ENCODE peak calls at places on chromosomes 5 and 9, in ten cellular contexts. D is NCI-H1105; U is DMS79; E is aorta; V is germinal center; J is naive thymus-derived CD8-positive, alpha-beta T cell; O is sciatic nerve; G is endothelial cell; T is nephron progenitor cell; R is stimulated activated CD4-positive, alpha-beta T cell treated with anti-CD3 and anti-CD28 coated beads, Interleukin-12 subunit alpha, Interleukin-12 subunit beta, amount 100 ng/mL, for 48 hours. M is an unnamed sample.

GRCh38 chr9:109449036-109449798 is 48.9 kb downstream of the PTPN3 start:
- DNase-seq in T (no peak), D (no peak), E (no peak), R (no peak), J (no peak), O (no peak), U (no peak), G (no peak), V (no peak), M (no peak)

GRCh38 chr5:10564838-10565784 is 1.2 kb downstream of the ANKRD33B start:
- DNase-seq in R (no peak), D (no peak), O (peak), V (no peak), J (no peak), E (no peak), G (peak), U (no peak), T (peak), M (peak)

GRCh38 chr5:152689275-152689711 is 284.2 kb upstream of the NMUR2 start:
- DNase-seq in T (no peak), J (no peak), D (no peak), U (no peak), G (no peak), V (no peak), O (no peak), E (no peak), R (no peak), M (peak)

GRCh38 chr9:25029724-25030123 is 484.0 kb upstream of the IZUMO3 start:
- DNase-seq in D (no peak), E (no peak), R (no peak), J (no peak), T (no peak), G (no peak), O (no peak), V (no peak), U (no peak), M (no peak)

GRCh38 chr9:105444130-105444529 is 3.7 kb upstream of the FSD1L start:
- DNase-seq in G (no peak), V (no peak), T (no peak), D (no peak), U (no peak), O (no peak), R (no peak), E (no peak), J (no peak), M (no peak)

GRCh38 chr5:171989276-171989675 is 17.2 kb downstream of the FBXW11 start:
- DNase-seq in V (no peak), G (no peak), J (no peak), R (no peak), T (no peak), D (no peak), O (no peak), E (no peak), U (no peak), M (no peak)

GRCh38 chr5:159902444-159903121 is 13.7 kb upstream of the ADRA1B start:
- DNase-seq in E (no peak), V (no peak), T (no peak), D (no peak), O (no peak), G (no peak), J (no peak), R (no peak), U (no peak), M (peak)

GRCh38 chr5:96562614-96563013 is 99.6 kb upstream of the CAST start:
- DNase-seq in D (no peak), E (no peak), O (no peak), T (no peak), U (no peak), J (no peak), V (no peak), R (no peak), G (no peak), M (no peak)

GRCh38 chr5:55308254-55308836 is 556 bp downstream of the MTREX start:
- DNase-seq in O (no peak), G (peak), D (no peak), J (no peak), T (peak), V (peak), E (no peak), R (no peak), U (no peak), M (peak)

GRCh38 chr9:136437430-136437829 is 2.2 kb downstream of the INPP5E start:
- DNase-seq in E (no peak), T (no peak), V (no peak), D (no peak), J (no peak), G (no peak), R (no peak), O (no peak), U (no peak), M (peak)

GRCh38 chr5:95778713-95779426 is 43.7 kb downstream of the GLRX start:
- DNase-seq in R (no peak), O (no peak), T (no peak), U (no peak), D (no peak), J (no peak), V (no peak), G (no peak), E (no peak), M (no peak)

GRCh38 chr5:173628501-173628900 is 12.1 kb upstream of the BOD1 start:
- DNase-seq in G (no peak), J (no peak), O (no peak), R (no peak), D (no peak), T (no peak), V (no peak), E (no peak), U (no peak), M (no peak)

GRCh38 chr5:149500922-149501582 is 50.2 kb downstream of the CSNK1A1 start:
- DNase-seq in T (no peak), E (no peak), U (no peak), D (no peak), V (no peak), O (no peak), R (no peak), G (no peak), J (no peak), M (no peak)

GRCh38 chr9:135022191-135022870 is 65.1 kb upstream of the OLFM1 start:
- DNase-seq in T (no peak), O (no peak), G (no peak), R (no peak), J (no peak), E (no peak), V (no peak), D (no peak), U (no peak), M (no peak)

GRCh38 chr9:128972956-128973355 is 25.5 kb downstream of the NUP188 start:
- DNase-seq in D (no peak), G (no peak), V (no peak), J (no peak), O (no peak), R (no peak), E (no peak), T (no peak), U (no peak), M (no peak)

GRCh38 chr9:27408523-27408922 is 111.6 kb upstream of the EQTN start:
- DNase-seq in D (no peak), R (no peak), J (no peak), O (no peak), G (no peak), U (no peak), T (no peak), V (no peak), E (no peak), M (no peak)

GRCh38 chr5:7642029-7642428 is 208.9 kb downstream of the CFAP90 start:
- DNase-seq in V (no peak), G (no peak), T (no peak), R (no peak), U (no peak), O (no peak), J (no peak), D (no peak), E (no peak), M (no peak)

GRCh38 chr9:137301086-137301947 is 754 bp downstream of the NRARP start:
- DNase-seq in U (no peak), D (peak), O (no peak), G (peak), T (peak), E (peak), V (no peak), R (no peak), J (no peak), M (peak)

GRCh38 chr9:93968451-93969327 is 13.5 kb upstream of the BARX1 start:
- DNase-seq in D (no peak), J (no peak), T (no peak), G (no peak), V (no peak), R (no peak), U (no peak), E (no peak), O (no peak), M (no peak)

GRCh38 chr9:71822455-71822854 is 54.1 kb upstream of the CEMIP2 start:
- DNase-seq in V (no peak), R (no peak), J (no peak), O (no peak), D (no peak), U (no peak), T (no peak), E (no peak), G (no peak), M (no peak)

GRCh38 chr5:124932791-124933600 is 186.6 kb upstream of the ZNF608 start:
- DNase-seq in R (no peak), T (no peak), U (no peak), O (no peak), E (no peak), J (no peak), D (no peak), V (no peak), G (no peak), M (no peak)

GRCh38 chr5:177071671-177072385 is 14.9 kb upstream of the FGFR4 start:
- DNase-seq in D (peak), E (peak), G (peak), J (peak), R (peak), T (peak), U (peak), O (peak), V (peak), M (peak)

GRCh38 chr9:7011395-7012067 is 253.8 kb downstream of the KDM4C start:
- DNase-seq in G (peak), V (no peak), T (no peak), D (no peak), U (no peak), O (no peak), J (no peak), E (no peak), R (no peak), M (no peak)

M was measured in left kidney.